ENCODE peak calls at places on chromosomes 13 and 19, in ten cellular contexts. O, G, E, L, X, M, F, C, Z and J are unnamed samples.

GRCh38 chr19:41821003-41821735 is 23.3 kb downstream of the LYPD4 start:
- DNase-seq in O (no peak), G (no peak), E (no peak), L (peak; percentile 55), X (peak; percentile 22), M (no peak), F (peak; percentile 26), C (peak; percentile 83), Z (no peak), J (peak; percentile 23)

GRCh38 chr13:102091231-102091630 is 310.6 kb downstream of the FGF14 start:
- DNase-seq in O (peak; percentile 4), G (no peak), E (no peak), L (peak; percentile 18), X (no peak), M (no peak), F (no peak), C (no peak), Z (no peak), J (no peak)

GRCh38 chr13:113792821-113793717 is 34.0 kb downstream of the TMEM255B start:
- DNase-seq in O (no peak), G (no peak), E (no peak), L (no peak), X (no peak), M (no peak), F (no peak), C (no peak), Z (no peak), J (no peak)

GRCh38 chr19:17766543-17767131 is 15.4 kb downstream of the FCHO1 start:
- DNase-seq in O (peak; percentile 71), G (peak; percentile 86), E (peak; percentile 78), L (peak; percentile 48), X (peak; percentile 86), M (peak; percentile 70), F (peak; percentile 91), C (peak; percentile 70), Z (no peak), J (peak; percentile 60)

GRCh38 chr13:65265988-65266387 is 1964.1 kb downstream of the PCDH9 start:
- DNase-seq in O (no peak), G (no peak), E (no peak), L (no peak), X (no peak), M (no peak), F (no peak), C (no peak), Z (no peak), J (no peak)

GRCh38 chr19:40444181-40445005 is at the start of gene SERTAD3:
- DNase-seq in O (peak; percentile 97), G (peak; percentile 97), E (peak; percentile 99), L (peak; percentile 99), X (peak; percentile 98), M (peak; percentile 97), F (peak; percentile 97), C (peak; percentile 98), Z (no peak), J (peak; percentile 89)

GRCh38 chr13:25771641-25772478 is 280.0 kb downstream of the SHISA2 start:
- DNase-seq in O (peak; percentile 93), G (no peak), E (no peak), L (no peak), X (no peak), M (no peak), F (no peak), C (no peak), Z (no peak), J (no peak)

GRCh38 chr13:26471807-26472206 is 85.7 kb upstream of the WASF3 start:
- DNase-seq in O (no peak), G (no peak), E (no peak), L (no peak), X (no peak), M (no peak), F (no peak), C (no peak), Z (no peak), J (no peak)

GRCh38 chr19:44624840-44625354 is 11.5 kb downstream of the IGSF23 start:
- DNase-seq in O (no peak), G (no peak), E (no peak), L (no peak), X (no peak), M (no peak), F (no peak), C (no peak), Z (no peak), J (no peak)

GRCh38 chr19:15280048-15280725 is 47.9 kb upstream of the EPHX3 start:
- DNase-seq in O (no peak), G (no peak), E (no peak), L (peak; percentile 62), X (no peak), M (no peak), F (peak; percentile 34), C (no peak), Z (no peak), J (no peak)

GRCh38 chr13:99690426-99691189 is 189.3 kb downstream of the TM9SF2 start:
- DNase-seq in O (no peak), G (no peak), E (no peak), L (no peak), X (no peak), M (no peak), F (no peak), C (no peak), Z (no peak), J (no peak)

GRCh38 chr13:98252931-98253470 is 75.9 kb upstream of the RNF113B start:
- DNase-seq in O (peak; percentile 78), G (peak; percentile 66), E (no peak), L (no peak), X (no peak), M (no peak), F (peak; percentile 53), C (no peak), Z (peak; percentile 31), J (peak; percentile 76)

GRCh38 chr13:53240316-53240715 is 211.7 kb downstream of the OLFM4 start:
- DNase-seq in O (no peak), G (no peak), E (no peak), L (no peak), X (peak; percentile 59), M (no peak), F (no peak), C (no peak), Z (no peak), J (no peak)

GRCh38 chr13:49429061-49429460 is 14.8 kb downstream of the CAB39L start:
- DNase-seq in O (no peak), G (no peak), E (no peak), L (no peak), X (no peak), M (no peak), F (no peak), C (no peak), Z (no peak), J (no peak)

GRCh38 chr13:74280795-74281490 is 146.7 kb upstream of the KLF12 start:
- DNase-seq in O (no peak), G (no peak), E (no peak), L (no peak), X (no peak), M (no peak), F (peak; percentile 23), C (no peak), Z (no peak), J (no peak)

DNA sequence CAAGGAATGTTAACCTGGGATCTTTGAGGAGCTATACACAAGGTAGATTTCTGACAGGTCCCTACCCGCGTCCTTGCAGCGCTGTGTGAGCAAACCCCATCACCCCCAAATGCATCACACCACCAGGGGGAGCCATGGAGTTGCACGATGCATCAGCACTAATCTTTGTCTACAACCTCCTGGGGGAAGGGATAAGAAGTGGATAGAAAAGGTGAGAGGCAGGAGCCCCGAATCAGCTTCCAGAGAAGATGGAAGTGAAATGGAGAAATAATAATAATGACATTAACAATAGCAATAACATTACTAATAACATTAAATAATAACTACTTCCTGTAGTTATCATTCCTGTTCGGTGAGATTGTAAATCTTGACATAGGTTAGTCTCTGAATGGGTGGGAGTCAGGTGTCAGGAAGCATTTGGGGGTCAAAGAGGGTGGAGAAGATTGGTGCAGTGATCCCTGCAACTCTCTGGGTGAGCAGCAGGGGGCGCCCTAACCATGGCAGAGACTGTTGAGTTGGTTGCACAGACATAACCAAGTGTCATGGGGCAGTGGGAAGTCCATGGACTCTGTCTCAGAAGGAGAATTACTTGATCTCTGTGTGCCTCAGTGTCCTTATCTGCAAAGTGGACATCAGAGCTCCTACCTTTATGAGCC is 16.5 kb downstream of the SIGLEC7 start:
- DNase-seq in O (no peak), G (peak; percentile 45), E (no peak), L (peak; percentile 69), X (peak; percentile 72), M (no peak), F (peak; percentile 32), C (peak; percentile 61), Z (no peak), J (no peak)
- TF ChIP-seq CTCF in O (peak; percentile 55), G (peak; percentile 35), E (peak; percentile 66), L (peak; percentile 75), X (peak; percentile 63), M (peak; percentile 38), F (peak; percentile 79), C (peak; percentile 85), Z (peak; percentile 54), J (peak; percentile 82)

DNA sequence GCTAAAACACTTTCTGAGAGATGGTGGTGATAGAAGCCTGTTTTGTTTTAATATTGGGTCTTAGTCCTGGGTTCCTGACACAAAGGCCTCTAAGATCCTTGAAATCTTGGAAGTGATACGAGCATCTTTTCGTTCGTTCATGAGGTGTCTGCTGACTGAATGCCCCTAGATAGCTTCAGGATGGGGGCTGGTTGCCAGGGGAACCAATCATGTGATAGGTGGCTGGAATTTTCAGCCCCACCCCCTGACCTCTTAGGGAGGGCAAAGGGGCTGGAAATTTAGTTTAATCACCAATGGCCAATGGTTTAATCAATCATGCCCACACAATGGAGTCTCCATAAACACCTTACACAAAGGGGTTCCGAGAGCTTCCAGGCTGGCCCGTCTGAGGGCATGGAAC is 25.9 kb downstream of the MLLT1 start:
- DNase-seq in O (no peak), G (no peak), E (no peak), L (no peak), X (no peak), M (no peak), F (no peak), C (no peak), Z (no peak), J (no peak)
- TF ChIP-seq CTCF in O (no peak), G (no peak), E (no peak), L (no peak), X (no peak), M (no peak), F (no peak), C (no peak), Z (no peak), J (no peak)

DNA sequence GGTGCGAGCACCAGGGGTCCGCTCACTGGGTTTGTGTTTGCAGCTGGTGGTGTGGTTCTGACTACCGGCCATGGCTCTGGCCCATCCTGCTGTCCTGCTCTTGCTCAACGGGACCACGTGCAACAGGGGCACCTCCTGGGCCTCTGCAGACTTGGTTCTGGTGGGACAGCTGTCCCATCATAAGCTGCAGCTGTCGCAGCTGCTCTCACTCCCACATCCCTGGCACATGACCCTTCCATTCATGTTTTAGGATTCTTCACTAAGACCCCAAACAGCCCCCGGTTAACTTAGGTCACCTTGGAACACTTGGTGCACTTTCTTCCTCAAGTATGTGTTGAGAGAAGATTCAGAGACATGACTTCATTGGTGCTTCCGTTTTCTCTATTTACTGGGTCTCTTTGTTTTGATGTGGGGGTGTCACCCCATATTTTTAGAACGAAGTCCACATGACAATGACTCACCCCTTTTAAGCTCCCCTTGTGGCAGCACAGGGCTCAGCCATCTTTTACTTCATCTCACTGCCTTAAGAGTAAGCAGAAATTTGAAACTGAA is 68.4 kb upstream of the ARHGEF7 start:
- DNase-seq in O (peak; percentile 27), G (peak; percentile 31), E (no peak), L (no peak), X (no peak), M (peak; percentile 50), F (peak; percentile 42), C (peak; percentile 76), Z (no peak), J (peak; percentile 60)
- TF ChIP-seq CTCF in O (peak; percentile 13), G (no peak), E (no peak), L (no peak), X (no peak), M (no peak), F (peak; percentile 38), C (peak; percentile 26), Z (peak; percentile 51), J (peak; percentile 71)

GRCh38 chr19:3224346-3225325 is at the start of gene CELF5:
- DNase-seq in O (no peak), G (no peak), E (no peak), L (peak; percentile 79), X (peak; percentile 80), M (no peak), F (peak; percentile 37), C (peak; percentile 84), Z (no peak), J (no peak)
- TF ChIP-seq CTCF in O (peak; percentile 23), G (no peak), E (peak; percentile 74), L (no peak), X (peak; percentile 21), M (peak; percentile 40), F (no peak), C (peak; percentile 68), Z (no peak), J (peak; percentile 75)